ENCODE peak calls at places on chromosomes 2 and 18, in five cellular contexts. O is GM23338, X is HepG2, U is K562, J is sigmoid colon. B is an unnamed sample.

GRCh38 chr2:147433822-147434221 is 411.0 kb upstream of the ACVR2A start:
- DNase-seq in O (no peak), X (no peak), U (no peak), J (no peak), B (peak; percentile 54)

GRCh38 chr2:190545756-190546385 is 11.3 kb upstream of the NEMP2 start:
- DNase-seq in O (no peak), X (no peak), U (no peak), J (no peak), B (no peak)

GRCh38 chr2:215612770-215613169 is 176.9 kb upstream of the FN1 start:
- DNase-seq in O (peak; percentile 17), X (no peak), U (no peak), J (no peak), B (no peak)

GRCh38 chr18:34993289-34993688 is 47.9 kb upstream of the MAPRE2 start:
- DNase-seq in O (no peak), X (no peak), U (no peak), J (no peak), B (no peak)

GRCh38 chr2:223980397-223980735 is 23.1 kb downstream of the MRPL44 start:
- DNase-seq in O (no peak), X (no peak), U (no peak), J (no peak), B (no peak)

GRCh38 chr2:123791716-123792115 is 233.4 kb upstream of the CNTNAP5 start:
- DNase-seq in O (no peak), X (no peak), U (no peak), J (no peak), B (no peak)

GRCh38 chr2:61117534-61117933 is 44.5 kb upstream of the C2orf74 start:
- DNase-seq in O (no peak), X (no peak), U (no peak), J (no peak), B (no peak)

GRCh38 chr2:224404766-224405165 is 2.9 kb upstream of the FAM124B start:
- DNase-seq in O (no peak), X (no peak), U (no peak), J (no peak), B (no peak)

GRCh38 chr2:290090-290722 is 2.3 kb upstream of the ALKAL2 start:
- DNase-seq in O (peak; percentile 80), X (peak; percentile 76), U (peak; percentile 83), J (peak; percentile 78), B (peak; percentile 79)

GRCh38 chr2:128452536-128453530 is 134.2 kb upstream of the HS6ST1 start:
- DNase-seq in O (no peak), X (no peak), U (no peak), J (no peak), B (peak; percentile 10)

GRCh38 chr2:205357732-205358131 is 324.6 kb upstream of the NRP2 start:
- DNase-seq in O (peak; percentile 50), X (no peak), U (no peak), J (no peak), B (no peak)

GRCh38 chr18:44841769-44842587 is 161.3 kb downstream of the SETBP1 start:
- DNase-seq in O (no peak), X (no peak), U (no peak), J (no peak), B (no peak)

GRCh38 chr2:150939087-150939486 is 322.6 kb downstream of the RBM43 start:
- DNase-seq in O (peak; percentile 11), X (no peak), U (no peak), J (no peak), B (no peak)

GRCh38 chr2:150136901-150137300 is 350.6 kb downstream of the RND3 start:
- DNase-seq in O (no peak), X (no peak), U (no peak), J (no peak), B (no peak)

GRCh38 chr18:31396796-31397195 is 20.2 kb downstream of the DSG4 start:
- DNase-seq in O (no peak), X (no peak), U (peak; percentile 14), J (no peak), B (no peak)

GRCh38 chr2:128448331-128449225 is 129.9 kb upstream of the HS6ST1 start:
- DNase-seq in O (no peak), X (no peak), U (no peak), J (peak; percentile 57), B (peak; percentile 17)

GRCh38 chr2:239772721-239773120 is 252.4 kb downstream of the NDUFA10 start:
- DNase-seq in O (no peak), X (no peak), U (no peak), J (peak; percentile 48), B (peak; percentile 10)

GRCh38 chr18:23226930-23227728 is 91.8 kb downstream of the CABLES1 start:
- DNase-seq in O (no peak), X (no peak), U (no peak), J (peak; percentile 86), B (no peak)

GRCh38 chr18:23964282-23965238 is 50.0 kb upstream of the TTC39C start:
- DNase-seq in O (peak; percentile 58), X (no peak), U (peak; percentile 34), J (no peak), B (no peak)

GRCh38 chr18:55483472-55483871 is 104.5 kb downstream of the TCF4 start:
- DNase-seq in O (no peak), X (no peak), U (no peak), J (no peak), B (no peak)

GRCh38 chr2:203685081-203685621 is 21.3 kb upstream of the CD28 start:
- DNase-seq in O (no peak), X (no peak), U (no peak), J (no peak), B (no peak)

GRCh38 chr2:197185676-197186075 is 124.9 kb downstream of the ANKRD44 start:
- DNase-seq in O (no peak), X (no peak), U (no peak), J (no peak), B (no peak)

GRCh38 chr2:62016957-62017356 is 111.5 kb downstream of the COMMD1 start:
- DNase-seq in O (no peak), X (no peak), U (no peak), J (no peak), B (no peak)

GRCh38 chr2:1804251-1804855 is 60.0 kb upstream of the PXDN start:
- DNase-seq in O (no peak), X (no peak), U (no peak), J (peak; percentile 68), B (no peak)

GRCh38 chr18:22165049-22165602 is 4.3 kb upstream of the GATA6 start:
- DNase-seq in O (peak; percentile 63), X (no peak), U (no peak), J (no peak), B (no peak)

GRCh38 chr2:108928660-108929377 is 60.2 kb downstream of the EDAR start:
- DNase-seq in O (no peak), X (no peak), U (no peak), J (no peak), B (no peak)
- TF ChIP-seq CTCF in O (no peak), X (no peak), U (no peak), J (no peak), B (no peak)

GRCh38 chr2:10832228-10832936 is 19.8 kb upstream of the PDIA6 start:
- DNase-seq in O (peak; percentile 93), X (peak; percentile 74), U (peak; percentile 87), J (peak; percentile 88), B (peak; percentile 89)

GRCh38 chr2:10833021-10833420 is 20.4 kb upstream of the PDIA6 start:
- DNase-seq in O (no peak), X (no peak), U (no peak), J (no peak), B (no peak)

GRCh38 chr2:10837532-10838266 is 25.1 kb upstream of the PDIA6 start:
- DNase-seq in O (no peak), X (no peak), U (no peak), J (no peak), B (no peak)

GRCh38 chr2:10834300-10834699 is 21.7 kb upstream of the PDIA6 start:
- DNase-seq in O (no peak), X (no peak), U (no peak), J (no peak), B (no peak)

DNA sequence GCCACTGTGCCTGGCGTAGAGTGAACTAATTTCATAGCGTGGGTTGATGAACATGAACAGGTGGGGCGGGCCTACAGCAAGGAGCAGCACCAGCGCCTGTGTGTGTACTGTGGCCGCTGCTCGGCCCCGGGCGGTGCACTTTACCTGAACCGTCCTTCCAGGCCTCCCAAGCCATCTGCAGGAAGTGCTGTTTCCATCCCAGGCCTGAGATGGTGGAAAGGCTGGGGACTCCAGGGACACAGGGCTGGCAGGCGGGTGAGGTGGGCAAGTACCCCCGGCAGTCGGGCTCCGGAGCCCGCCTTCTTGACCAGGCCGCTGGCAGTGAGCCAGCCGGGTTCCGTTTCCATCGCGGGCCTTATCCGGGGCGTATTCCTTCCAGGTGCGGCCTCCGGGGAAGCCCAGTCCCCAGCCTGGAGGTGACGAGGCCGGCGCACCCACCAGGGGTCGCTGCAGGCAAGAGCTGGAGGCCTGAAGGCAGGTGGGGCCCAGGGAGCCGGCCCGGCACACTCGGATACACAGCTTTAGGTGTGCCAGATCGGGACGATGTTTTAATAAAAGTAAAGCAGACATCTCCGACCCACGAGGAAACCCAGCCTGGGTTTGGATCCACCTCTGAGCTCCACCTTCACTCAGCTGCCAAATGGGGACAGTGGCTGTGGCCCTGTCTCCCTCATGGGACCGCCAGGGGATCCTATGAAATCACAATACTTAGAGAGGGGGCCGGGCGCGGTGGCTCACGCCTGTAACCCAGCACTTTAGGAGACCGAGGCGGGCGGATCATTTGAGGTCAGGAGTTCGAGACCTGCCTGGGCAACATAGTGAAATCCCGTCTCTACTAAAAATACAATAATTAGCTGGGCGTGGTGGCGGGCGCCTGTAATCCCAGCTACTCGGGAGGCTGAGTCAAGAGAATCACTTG is 22.7 kb upstream of the PDIA6 start:
- DNase-seq in O (peak; percentile 94), X (peak; percentile 53), U (peak; percentile 77), J (peak; percentile 85), B (peak; percentile 91)
- TF ChIP-seq POLR2AphosphoS5 in O (no peak), X (no peak), U (no peak), J (no peak), B (peak; percentile 16)

DNA sequence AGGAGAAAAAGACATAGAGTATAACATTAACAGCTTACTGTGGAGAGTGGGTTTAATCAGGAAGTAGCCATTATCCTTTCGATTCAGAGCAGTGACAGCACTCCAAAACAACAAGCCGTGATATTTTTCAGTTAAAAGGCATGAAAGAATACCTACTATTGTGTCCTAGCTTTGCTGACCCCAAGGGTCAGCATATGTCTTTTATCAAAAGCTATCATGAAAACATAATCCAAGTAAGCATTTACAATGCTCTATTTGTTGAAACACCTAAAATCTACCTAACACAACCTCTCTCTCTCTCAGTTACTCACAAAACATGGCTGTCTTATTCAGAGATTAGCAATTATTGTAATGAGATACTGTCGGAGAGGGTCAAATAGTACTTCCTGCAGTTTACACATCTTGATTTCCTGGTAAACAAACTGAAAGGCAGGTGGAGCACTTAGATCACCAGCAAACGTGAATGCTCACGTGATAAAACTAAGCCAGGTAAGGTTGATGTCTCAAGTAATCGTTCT is 100.0 kb downstream of the BAZ2B start:
- DNase-seq in O (peak; percentile 53), X (peak; percentile 35), U (peak; percentile 26), J (no peak), B (no peak)
- TF ChIP-seq CTCF in O (peak; percentile 55), X (peak; percentile 42), U (no peak), J (no peak), B (no peak)

GRCh38 chr2:230097841-230098240 is 29.1 kb upstream of the SLC16A14 start:
- DNase-seq in O (no peak), X (no peak), U (no peak), J (no peak), B (no peak)
- TF ChIP-seq POLR2AphosphoS5 in O (no peak), X (no peak), U (no peak), J (no peak), B (no peak)